ENCODE peak calls at places on chromosomes 6 and 20, in ten cellular contexts. T is mesothelial cell of epicardium, W is frontal cortex, E is IMR-90, J is renal cortical epithelial cell, I is NCI-H1694 treated with DMSO at 0.1 percent for 48 hours, U is PC-9, R is heart left ventricle, A is mucosa of gallbladder, Y is Right ventricle myocardium inferior. G is an unnamed sample.

GRCh38 chr20:3980260-3981131 is 34.9 kb downstream of the RNF24 start:
- DNase-seq in Y (no peak), U (no peak), R (no peak), J (peak), T (no peak), I (no peak), E (peak), W (no peak), A (no peak), G (no peak)

GRCh38 chr6:68069921-68070709 is 565.0 kb upstream of the ADGRB3 start:
- DNase-seq in Y (no peak), R (no peak), T (no peak), W (no peak), I (no peak), U (no peak), E (no peak), A (no peak), J (no peak), G (no peak)

GRCh38 chr6:163490826-163491577 is 76.5 kb downstream of the QKI start:
- DNase-seq in E (peak), J (peak), Y (peak), U (no peak), R (peak), A (peak), W (no peak), I (no peak), T (no peak), G (peak)

GRCh38 chr6:112214749-112215269 is 39.6 kb downstream of the LAMA4 start:
- DNase-seq in U (peak), J (peak), I (no peak), R (no peak), E (peak), T (no peak), A (no peak), Y (no peak), W (no peak), G (no peak)

GRCh38 chr20:16613954-16614353 is 40.7 kb upstream of the KIF16B start:
- DNase-seq in Y (no peak), A (no peak), T (no peak), U (no peak), W (no peak), E (no peak), I (no peak), R (no peak), J (no peak), G (no peak)

GRCh38 chr20:26295006-26295405 is 598.4 kb upstream of the ZNF337 start:
- DNase-seq in A (no peak), U (no peak), R (no peak), W (no peak), Y (peak), J (no peak), I (no peak), E (no peak), T (no peak), G (no peak)

GRCh38 chr6:155656024-155656423 is 200.4 kb upstream of the NOX3 start:
- DNase-seq in J (no peak), Y (no peak), T (no peak), E (no peak), A (no peak), U (no peak), R (no peak), I (no peak), W (no peak), G (no peak)

GRCh38 chr20:17885076-17885475 is 83.5 kb downstream of the SNX5 start:
- DNase-seq in A (no peak), U (no peak), W (no peak), I (no peak), R (no peak), T (no peak), Y (no peak), E (no peak), J (no peak), G (no peak)

GRCh38 chr6:63023726-63024125 is 187.5 kb upstream of the FKBP1C start:
- DNase-seq in J (peak), I (no peak), A (no peak), U (no peak), E (no peak), Y (no peak), W (no peak), R (no peak), T (no peak), G (no peak)

GRCh38 chr6:111057074-111057752 is 30.1 kb upstream of the SLC16A10 start:
- DNase-seq in A (no peak), J (peak), U (no peak), W (no peak), T (no peak), E (peak), I (peak), Y (no peak), R (no peak), G (peak)

GRCh38 chr20:6718660-6719059 is 48.8 kb upstream of the BMP2 start:
- DNase-seq in A (peak), W (no peak), R (no peak), U (peak), I (no peak), T (no peak), E (no peak), Y (no peak), J (peak), G (peak)

GRCh38 chr20:6388666-6389197 is 265.9 kb upstream of the FERMT1 start:
- DNase-seq in Y (no peak), U (no peak), A (no peak), T (no peak), J (no peak), E (no peak), W (no peak), R (no peak), I (no peak), G (no peak)

GRCh38 chr6:165999279-165999678 is 168.4 kb downstream of the TBXT start:
- DNase-seq in Y (no peak), U (no peak), J (no peak), W (no peak), I (no peak), A (no peak), T (no peak), E (no peak), R (no peak), G (no peak)

GRCh38 chr6:22445946-22446345 is 123.4 kb upstream of the HDGFL1 start:
- DNase-seq in I (no peak), R (no peak), U (no peak), A (no peak), W (no peak), Y (no peak), E (no peak), J (no peak), T (no peak), G (no peak)

GRCh38 chr6:42118162-42119001 is 24.0 kb downstream of the C6orf132 start:
- DNase-seq in I (no peak), A (peak), U (peak), R (no peak), W (no peak), E (no peak), T (no peak), J (peak), Y (peak), G (peak)

GRCh38 chr20:13348301-13349239 is 127.5 kb downstream of the ISM1 start:
- DNase-seq in W (no peak), T (no peak), E (peak), J (no peak), R (no peak), U (no peak), I (no peak), Y (no peak), A (no peak), G (no peak)

GRCh38 chr20:47237715-47238114 is 118.8 kb downstream of the ZMYND8 start:
- DNase-seq in T (no peak), W (no peak), J (no peak), A (no peak), I (no peak), E (no peak), R (no peak), Y (no peak), U (no peak), G (peak)

GRCh38 chr6:11500008-11500407 is 37.5 kb upstream of the TMEM170B start:
- DNase-seq in J (peak), I (no peak), U (no peak), T (no peak), E (peak), R (no peak), Y (no peak), W (no peak), A (no peak), G (no peak)